ENCODE peak calls at places on chromosomes 7 and 10, in six cellular contexts. H is DMS153; Y is cardiac muscle cell; A is gastrocnemius medialis; U is stomach; T is effector memory CD8-positive, alpha-beta T cell. E is an unnamed sample.

GRCh38 chr7:116726713-116727431 is 54.9 kb downstream of the MET start:
- DNase-seq in H (no peak), Y (no peak), A (no peak), U (no peak), T (no peak), E (no peak)

GRCh38 chr10:46318808-46319207 is 32.0 kb downstream of the ANTXRL start:
- DNase-seq in H (no peak), Y (peak), A (no peak), U (no peak), T (no peak), E (no peak)

GRCh38 chr7:28988818-28989595 is 30.9 kb upstream of the TRIL start:
- DNase-seq in H (no peak), Y (no peak), A (peak), U (no peak), T (no peak), E (no peak)

GRCh38 chr7:150379590-150380379 is 655 bp downstream of the ZNF775 start:
- DNase-seq in H (no peak), Y (no peak), A (no peak), U (no peak), T (no peak), E (no peak)

GRCh38 chr7:42911482-42912447 is at the start of gene C7orf25:
- DNase-seq in H (peak), Y (peak), A (peak), U (peak), T (peak), E (peak)

GRCh38 chr10:34736976-34737771 is 77.9 kb downstream of the PARD3 start:
- DNase-seq in H (no peak), Y (no peak), A (no peak), U (no peak), T (no peak), E (no peak)

GRCh38 chr10:114278884-114279191 is 39.8 kb downstream of the VWA2 start:
- DNase-seq in H (no peak), Y (no peak), A (no peak), U (no peak), T (no peak), E (no peak)

GRCh38 chr10:95214793-95215192 is 20.8 kb downstream of the ACSM6 start:
- DNase-seq in H (peak), Y (no peak), A (no peak), U (no peak), T (no peak), E (no peak)

GRCh38 chr7:153258686-153259085 is 499.1 kb downstream of the ACTR3B start:
- DNase-seq in H (no peak), Y (no peak), A (no peak), U (no peak), T (no peak), E (no peak)

GRCh38 chr10:3068201-3068967 is 1.0 kb downstream of the PFKP start:
- DNase-seq in H (no peak), Y (peak), A (peak), U (peak), T (peak), E (peak)

GRCh38 chr7:111537134-111537533 is 25.2 kb downstream of the IMMP2L start:
- DNase-seq in H (no peak), Y (no peak), A (no peak), U (no peak), T (no peak), E (no peak)

GRCh38 chr7:101933685-101934084 is 116.3 kb downstream of the CUX1 start:
- DNase-seq in H (no peak), Y (no peak), A (no peak), U (no peak), T (no peak), E (no peak)

GRCh38 chr7:111622084-111622483 is 59.8 kb upstream of the IMMP2L start:
- DNase-seq in H (no peak), Y (no peak), A (no peak), U (no peak), T (no peak), E (no peak)

GRCh38 chr10:3124412-3125175 is 48.0 kb downstream of the PITRM1 start:
- DNase-seq in H (no peak), Y (no peak), A (no peak), U (no peak), T (no peak), E (no peak)

GRCh38 chr7:157022681-157023588 is 12.5 kb upstream of the MNX1 start:
- DNase-seq in H (no peak), Y (no peak), A (no peak), U (peak), T (no peak), E (no peak)

GRCh38 chr10:77713506-77714280 is 76.1 kb upstream of the KCNMA1 start:
- DNase-seq in H (no peak), Y (no peak), A (no peak), U (no peak), T (no peak), E (no peak)

GRCh38 chr10:119686465-119687191 is 35.4 kb downstream of the BAG3 start:
- DNase-seq in H (peak), Y (peak), A (peak), U (peak), T (peak), E (peak)